ENCODE peak calls at places on chromosomes 13 and 19, in four cellular contexts. Y, L, H and A are unnamed samples.

GRCh38 chr19:41533691-41534090 is 42.3 kb upstream of the CEACAM21 start:
- DNase-seq in H (no peak), L (no peak), Y (no peak), A (no peak)

GRCh38 chr13:53159439-53159838 is 130.8 kb downstream of the OLFM4 start:
- DNase-seq in H (no peak), Y (no peak), L (no peak), A (no peak)

GRCh38 chr13:97191143-97191542 is 31.0 kb upstream of the MBNL2 start:
- DNase-seq in Y (no peak), H (no peak), L (no peak), A (no peak)

GRCh38 chr19:46599716-46600392 is 1.3 kb upstream of the CALM3 start:
- DNase-seq in L (no peak), H (no peak), Y (no peak), A (no peak)

GRCh38 chr19:4295972-4296771 is 6.0 kb downstream of the TMIGD2 start:
- DNase-seq in L (no peak), Y (no peak), H (no peak), A (no peak)

GRCh38 chr19:824885-825284 is 2.8 kb upstream of the AZU1 start:
- DNase-seq in Y (no peak), L (no peak), H (no peak), A (no peak)

GRCh38 chr19:39830406-39830805 is 3.6 kb downstream of the DYRK1B start:
- DNase-seq in L (no peak), Y (no peak), H (no peak), A (no peak)

GRCh38 chr13:111245781-111246384 is 74.6 kb upstream of the TEX29 start:
- DNase-seq in Y (no peak), H (no peak), L (no peak), A (no peak)

GRCh38 chr19:44141191-44142013 is at the start of gene ZNF234:
- DNase-seq in L (peak), Y (peak), H (peak), A (peak)

GRCh38 chr13:29582171-29582570 is 13.3 kb downstream of the SLC7A1 start:
- DNase-seq in H (no peak), L (no peak), Y (peak), A (no peak)

GRCh38 chr19:1258707-1259205 is 10.4 kb downstream of the MIDN start:
- DNase-seq in H (no peak), Y (no peak), L (no peak), A (no peak)

GRCh38 chr13:59178344-59178743 is 985.4 kb downstream of the DIAPH3 start:
- DNase-seq in L (no peak), Y (no peak), H (no peak), A (no peak)

GRCh38 chr13:48038763-48039162 is 1.2 kb downstream of the NUDT15 start:
- DNase-seq in Y (no peak), H (no peak), L (no peak), A (no peak)

GRCh38 chr19:57560049-57560491 is 407 bp upstream of the ZNF550 start:
- DNase-seq in H (no peak), Y (no peak), L (no peak), A (no peak)

GRCh38 chr19:2653717-2654584 is 48.5 kb downstream of the GNG7 start:
- DNase-seq in H (no peak), Y (peak), L (no peak), A (no peak)